ENCODE peak calls at places on chromosomes 2 and 18, in nine cellular contexts. One of them, this sample, is unnamed.

GRCh38 chr2:98716786-98717185 is 14.1 kb downstream of the MGAT4A start:
- DNase-seq in AG09309: no peak
- DNase-seq in fibroblast of lung: no peak
- DNase-seq in epithelial cell of esophagus: no peak
- DNase-seq in foreskin fibroblast: no peak
- DNase-seq in HFFc6: no peak
- DNase-seq in nephron progenitor cell: no peak
- DNase-seq in sigmoid colon: no peak
- DNase-seq in astrocyte of the spinal cord: no peak
- DNase-seq in this sample: peak

GRCh38 chr2:218282173-218282991 is 9.9 kb downstream of the TMBIM1 start:
- DNase-seq in epithelial cell of esophagus: peak
- DNase-seq in HFFc6: no peak
- DNase-seq in fibroblast of lung: peak
- DNase-seq in nephron progenitor cell: no peak
- DNase-seq in AG09309: no peak
- DNase-seq in foreskin fibroblast: peak
- DNase-seq in sigmoid colon: peak
- DNase-seq in astrocyte of the spinal cord: peak
- DNase-seq in this sample: no peak

GRCh38 chr2:12658287-12658945 is 58.3 kb upstream of the TRIB2 start:
- DNase-seq in astrocyte of the spinal cord: no peak
- DNase-seq in epithelial cell of esophagus: peak
- DNase-seq in sigmoid colon: no peak
- DNase-seq in nephron progenitor cell: no peak
- DNase-seq in foreskin fibroblast: no peak
- DNase-seq in fibroblast of lung: no peak
- DNase-seq in HFFc6: no peak
- DNase-seq in AG09309: no peak
- DNase-seq in this sample: no peak

GRCh38 chr2:208142255-208142924 is 3.6 kb downstream of the CRYGB start:
- DNase-seq in astrocyte of the spinal cord: peak
- DNase-seq in foreskin fibroblast: peak
- DNase-seq in nephron progenitor cell: no peak
- DNase-seq in HFFc6: no peak
- DNase-seq in sigmoid colon: no peak
- DNase-seq in epithelial cell of esophagus: peak
- DNase-seq in fibroblast of lung: peak
- DNase-seq in AG09309: peak
- DNase-seq in this sample: no peak

GRCh38 chr18:76571689-76572088 is 76.6 kb upstream of the ZNF516 start:
- DNase-seq in astrocyte of the spinal cord: no peak
- DNase-seq in nephron progenitor cell: no peak
- DNase-seq in AG09309: no peak
- DNase-seq in HFFc6: no peak
- DNase-seq in sigmoid colon: no peak
- DNase-seq in foreskin fibroblast: no peak
- DNase-seq in epithelial cell of esophagus: no peak
- DNase-seq in fibroblast of lung: no peak
- DNase-seq in this sample: no peak

GRCh38 chr2:71692621-71693277 is 239.4 kb downstream of the DYSF start:
- DNase-seq in astrocyte of the spinal cord: no peak
- DNase-seq in nephron progenitor cell: no peak
- DNase-seq in AG09309: no peak
- DNase-seq in fibroblast of lung: no peak
- DNase-seq in sigmoid colon: no peak
- DNase-seq in foreskin fibroblast: no peak
- DNase-seq in HFFc6: no peak
- DNase-seq in epithelial cell of esophagus: no peak
- DNase-seq in this sample: no peak

GRCh38 chr2:202376460-202377307 is 557 bp downstream of the BMPR2 start:
- DNase-seq in foreskin fibroblast: peak
- DNase-seq in astrocyte of the spinal cord: no peak
- DNase-seq in nephron progenitor cell: peak
- DNase-seq in sigmoid colon: peak
- DNase-seq in AG09309: no peak
- DNase-seq in fibroblast of lung: no peak
- DNase-seq in epithelial cell of esophagus: peak
- DNase-seq in HFFc6: peak
- DNase-seq in this sample: peak

GRCh38 chr2:86225581-86225980 is 26.3 kb downstream of the MRPL35 start:
- DNase-seq in fibroblast of lung: no peak
- DNase-seq in HFFc6: no peak
- DNase-seq in foreskin fibroblast: peak
- DNase-seq in sigmoid colon: peak
- DNase-seq in epithelial cell of esophagus: no peak
- DNase-seq in AG09309: no peak
- DNase-seq in astrocyte of the spinal cord: no peak
- DNase-seq in nephron progenitor cell: no peak
- DNase-seq in this sample: peak

GRCh38 chr2:223837290-223838061 is at the start of gene AP1S3:
- DNase-seq in foreskin fibroblast: peak
- DNase-seq in HFFc6: peak
- DNase-seq in astrocyte of the spinal cord: peak
- DNase-seq in fibroblast of lung: peak
- DNase-seq in nephron progenitor cell: peak
- DNase-seq in epithelial cell of esophagus: peak
- DNase-seq in AG09309: no peak
- DNase-seq in sigmoid colon: peak
- DNase-seq in this sample: peak

GRCh38 chr2:196660264-196660663 is 20.7 kb downstream of the CCDC150 start:
- DNase-seq in astrocyte of the spinal cord: peak
- DNase-seq in epithelial cell of esophagus: peak
- DNase-seq in AG09309: peak
- DNase-seq in HFFc6: peak
- DNase-seq in sigmoid colon: no peak
- DNase-seq in foreskin fibroblast: peak
- DNase-seq in nephron progenitor cell: no peak
- DNase-seq in fibroblast of lung: peak
- DNase-seq in this sample: no peak

GRCh38 chr2:80105020-80105419 is 199.5 kb downstream of the LRRTM1 start:
- DNase-seq in astrocyte of the spinal cord: no peak
- DNase-seq in fibroblast of lung: peak
- DNase-seq in HFFc6: no peak
- DNase-seq in foreskin fibroblast: peak
- DNase-seq in epithelial cell of esophagus: no peak
- DNase-seq in AG09309: no peak
- DNase-seq in sigmoid colon: no peak
- DNase-seq in nephron progenitor cell: no peak
- DNase-seq in this sample: no peak

GRCh38 chr2:239545741-239546392 is 145.0 kb upstream of the HDAC4 start:
- DNase-seq in astrocyte of the spinal cord: no peak
- DNase-seq in sigmoid colon: peak
- DNase-seq in foreskin fibroblast: no peak
- DNase-seq in HFFc6: no peak
- DNase-seq in epithelial cell of esophagus: no peak
- DNase-seq in fibroblast of lung: no peak
- DNase-seq in nephron progenitor cell: no peak
- DNase-seq in AG09309: no peak
- DNase-seq in this sample: no peak

GRCh38 chr2:200252661-200253067 is 53.8 kb upstream of the SPATS2L start:
- DNase-seq in HFFc6: peak
- DNase-seq in astrocyte of the spinal cord: peak
- DNase-seq in nephron progenitor cell: no peak
- DNase-seq in epithelial cell of esophagus: peak
- DNase-seq in foreskin fibroblast: peak
- DNase-seq in sigmoid colon: no peak
- DNase-seq in fibroblast of lung: peak
- DNase-seq in AG09309: peak
- DNase-seq in this sample: no peak

GRCh38 chr18:57975805-57976204 is 68.2 kb upstream of the NEDD4L start:
- DNase-seq in nephron progenitor cell: no peak
- DNase-seq in fibroblast of lung: no peak
- DNase-seq in epithelial cell of esophagus: no peak
- DNase-seq in HFFc6: no peak
- DNase-seq in astrocyte of the spinal cord: no peak
- DNase-seq in foreskin fibroblast: no peak
- DNase-seq in AG09309: no peak
- DNase-seq in sigmoid colon: no peak
- DNase-seq in this sample: no peak

GRCh38 chr2:237264480-237265219 is 149.3 kb downstream of the COL6A3 start:
- DNase-seq in epithelial cell of esophagus: peak
- DNase-seq in AG09309: peak
- DNase-seq in nephron progenitor cell: no peak
- DNase-seq in astrocyte of the spinal cord: peak
- DNase-seq in HFFc6: peak
- DNase-seq in sigmoid colon: peak
- DNase-seq in foreskin fibroblast: peak
- DNase-seq in fibroblast of lung: peak
- DNase-seq in this sample: no peak

GRCh38 chr18:7325126-7325430 is 94.2 kb downstream of the LRRC30 start:
- DNase-seq in AG09309: no peak
- DNase-seq in nephron progenitor cell: no peak
- DNase-seq in sigmoid colon: no peak
- DNase-seq in HFFc6: no peak
- DNase-seq in astrocyte of the spinal cord: no peak
- DNase-seq in fibroblast of lung: peak
- DNase-seq in epithelial cell of esophagus: peak
- DNase-seq in foreskin fibroblast: no peak
- DNase-seq in this sample: no peak

GRCh38 chr2:101113441-101114267 is 37.5 kb downstream of the TBC1D8 start:
- DNase-seq in foreskin fibroblast: peak
- DNase-seq in sigmoid colon: no peak
- DNase-seq in astrocyte of the spinal cord: peak
- DNase-seq in HFFc6: peak
- DNase-seq in fibroblast of lung: peak
- DNase-seq in AG09309: peak
- DNase-seq in nephron progenitor cell: no peak
- DNase-seq in epithelial cell of esophagus: peak
- DNase-seq in this sample: no peak

GRCh38 chr2:240930096-240930630 is 24.0 kb downstream of the CROCC2 start:
- DNase-seq in foreskin fibroblast: no peak
- DNase-seq in epithelial cell of esophagus: no peak
- DNase-seq in fibroblast of lung: no peak
- DNase-seq in AG09309: no peak
- DNase-seq in astrocyte of the spinal cord: no peak
- DNase-seq in sigmoid colon: peak
- DNase-seq in HFFc6: no peak
- DNase-seq in nephron progenitor cell: no peak
- DNase-seq in this sample: no peak

GRCh38 chr2:215912299-215912842 is 101.0 kb downstream of the MREG start:
- DNase-seq in epithelial cell of esophagus: no peak
- DNase-seq in foreskin fibroblast: no peak
- DNase-seq in nephron progenitor cell: no peak
- DNase-seq in AG09309: no peak
- DNase-seq in fibroblast of lung: no peak
- DNase-seq in sigmoid colon: no peak
- DNase-seq in astrocyte of the spinal cord: no peak
- DNase-seq in HFFc6: no peak
- DNase-seq in this sample: no peak

GRCh38 chr18:45169610-45170009 is 445.7 kb upstream of the SLC14A2 start:
- DNase-seq in epithelial cell of esophagus: peak
- DNase-seq in HFFc6: peak
- DNase-seq in AG09309: peak
- DNase-seq in sigmoid colon: peak
- DNase-seq in fibroblast of lung: peak
- DNase-seq in nephron progenitor cell: no peak
- DNase-seq in foreskin fibroblast: peak
- DNase-seq in astrocyte of the spinal cord: peak
- DNase-seq in this sample: no peak

GRCh38 chr18:47204908-47205522 is 28.9 kb upstream of the IER3IP1 start:
- DNase-seq in astrocyte of the spinal cord: peak
- DNase-seq in foreskin fibroblast: peak
- DNase-seq in sigmoid colon: no peak
- DNase-seq in HFFc6: peak
- DNase-seq in AG09309: no peak
- DNase-seq in nephron progenitor cell: peak
- DNase-seq in fibroblast of lung: peak
- DNase-seq in epithelial cell of esophagus: peak
- DNase-seq in this sample: peak

GRCh38 chr2:26355038-26355995 is 8.7 kb upstream of the ADGRF3 start:
- DNase-seq in AG09309: peak
- DNase-seq in astrocyte of the spinal cord: peak
- DNase-seq in HFFc6: peak
- DNase-seq in foreskin fibroblast: peak
- DNase-seq in nephron progenitor cell: no peak
- DNase-seq in epithelial cell of esophagus: peak
- DNase-seq in sigmoid colon: no peak
- DNase-seq in fibroblast of lung: peak
- DNase-seq in this sample: no peak

DNA sequence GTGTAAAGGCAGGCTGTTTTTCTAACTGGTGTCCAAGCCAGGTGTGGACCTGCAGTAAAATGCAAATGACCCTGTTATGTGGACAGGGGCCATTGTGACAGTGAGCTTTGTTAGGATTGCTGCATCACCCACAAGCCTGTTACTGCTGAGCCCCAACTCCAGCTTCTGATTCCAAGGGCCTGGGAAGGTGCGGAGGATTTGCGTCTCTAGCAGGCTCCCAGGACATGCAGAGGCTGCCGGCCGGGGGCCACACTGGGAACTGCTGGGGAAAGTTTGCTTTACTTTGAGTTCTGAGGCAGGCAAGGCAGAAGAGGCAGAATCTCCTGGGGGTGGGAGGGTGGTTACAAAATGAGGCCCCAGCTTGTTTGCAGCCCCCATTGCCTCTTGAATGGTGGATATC is 164.1 kb downstream of the GLI2 start:
- DNase-seq in foreskin fibroblast: no peak
- DNase-seq in HFFc6: no peak
- DNase-seq in epithelial cell of esophagus: no peak
- DNase-seq in AG09309: no peak
- DNase-seq in nephron progenitor cell: no peak
- DNase-seq in sigmoid colon: no peak
- DNase-seq in fibroblast of lung: no peak
- DNase-seq in astrocyte of the spinal cord: no peak
- DNase-seq in this sample: no peak
- TF ChIP-seq CTCF in foreskin fibroblast: no peak
- TF ChIP-seq CTCF in HFFc6: no peak
- TF ChIP-seq CTCF in epithelial cell of esophagus: no peak
- TF ChIP-seq CTCF in AG09309: no peak
- TF ChIP-seq CTCF in nephron progenitor cell: no peak
- TF ChIP-seq CTCF in sigmoid colon: no peak
- TF ChIP-seq CTCF in fibroblast of lung: no peak
- TF ChIP-seq CTCF in astrocyte of the spinal cord: no peak
- TF ChIP-seq CTCF in this sample: no peak

GRCh38 chr2:99725810-99726209 is 236.0 kb upstream of the REV1 start:
- DNase-seq in AG09309: no peak
- DNase-seq in astrocyte of the spinal cord: no peak
- DNase-seq in epithelial cell of esophagus: no peak
- DNase-seq in foreskin fibroblast: no peak
- DNase-seq in HFFc6: no peak
- DNase-seq in fibroblast of lung: no peak
- DNase-seq in sigmoid colon: no peak
- DNase-seq in nephron progenitor cell: no peak
- DNase-seq in this sample: no peak
- TF ChIP-seq CTCF in AG09309: peak
- TF ChIP-seq CTCF in astrocyte of the spinal cord: peak
- TF ChIP-seq CTCF in epithelial cell of esophagus: no peak
- TF ChIP-seq CTCF in foreskin fibroblast: peak
- TF ChIP-seq CTCF in HFFc6: peak
- TF ChIP-seq CTCF in fibroblast of lung: peak
- TF ChIP-seq CTCF in sigmoid colon: no peak
- TF ChIP-seq CTCF in nephron progenitor cell: no peak
- TF ChIP-seq CTCF in this sample: no peak

GRCh38 chr18:73948497-73948896 is 199.1 kb downstream of the FBXO15 start:
- DNase-seq in foreskin fibroblast: peak
- DNase-seq in fibroblast of lung: peak
- DNase-seq in astrocyte of the spinal cord: peak
- DNase-seq in sigmoid colon: no peak
- DNase-seq in AG09309: no peak
- DNase-seq in epithelial cell of esophagus: no peak
- DNase-seq in nephron progenitor cell: no peak
- DNase-seq in HFFc6: no peak
- DNase-seq in this sample: no peak
- TF ChIP-seq CTCF in foreskin fibroblast: no peak
- TF ChIP-seq CTCF in fibroblast of lung: no peak
- TF ChIP-seq CTCF in astrocyte of the spinal cord: no peak
- TF ChIP-seq CTCF in sigmoid colon: no peak
- TF ChIP-seq CTCF in AG09309: no peak
- TF ChIP-seq CTCF in epithelial cell of esophagus: no peak
- TF ChIP-seq CTCF in nephron progenitor cell: no peak
- TF ChIP-seq CTCF in HFFc6: no peak
- TF ChIP-seq CTCF in this sample: no peak

GRCh38 chr18:4254840-4255239 is 200.3 kb downstream of the DLGAP1 start:
- DNase-seq in nephron progenitor cell: no peak
- DNase-seq in astrocyte of the spinal cord: no peak
- DNase-seq in foreskin fibroblast: no peak
- DNase-seq in AG09309: no peak
- DNase-seq in epithelial cell of esophagus: no peak
- DNase-seq in HFFc6: no peak
- DNase-seq in sigmoid colon: no peak
- DNase-seq in fibroblast of lung: no peak
- DNase-seq in this sample: no peak
- TF ChIP-seq CTCF in nephron progenitor cell: no peak
- TF ChIP-seq CTCF in astrocyte of the spinal cord: no peak
- TF ChIP-seq CTCF in foreskin fibroblast: no peak
- TF ChIP-seq CTCF in AG09309: no peak
- TF ChIP-seq CTCF in epithelial cell of esophagus: no peak
- TF ChIP-seq CTCF in HFFc6: no peak
- TF ChIP-seq CTCF in sigmoid colon: no peak
- TF ChIP-seq CTCF in fibroblast of lung: no peak
- TF ChIP-seq CTCF in this sample: no peak

This sample was measured in activated CD8-positive, alpha-beta T cell treated with anti-CD3 and anti-CD28 coated beads for 36 hours.